ENCODE peak calls at places on chromosomes 12 and 14, in four cellular contexts. H, Q, P and M are unnamed samples.
A peak's percentile ranks its signal among the peaks of the same experiment; 100 is the strongest.

GRCh38 chr12:39503445-39503844 is 60.5 kb upstream of the KIF21A start:
- DNase-seq in Q (peak; percentile 28), H (peak; percentile 48), P (no peak), M (no peak)

GRCh38 chr12:68932123-68932700 is 759 bp downstream of the CPM start:
- DNase-seq in H (no peak), Q (no peak), P (no peak), M (no peak)

GRCh38 chr12:10632226-10632625 is 18.8 kb upstream of the MAGOHB start:
- DNase-seq in Q (peak; percentile 72), H (no peak), P (no peak), M (no peak)

GRCh38 chr14:69637503-69638030 is 26.2 kb downstream of the SUSD6 start:
- DNase-seq in P (no peak), H (no peak), Q (no peak), M (peak; percentile 76)

GRCh38 chr14:20662968-20663731 is 21.2 kb upstream of the RNASE4 start:
- DNase-seq in H (peak; percentile 61), P (peak; percentile 76), Q (peak; percentile 33), M (peak; percentile 94)

GRCh38 chr12:22443379-22444316 is 100.7 kb downstream of the C2CD5 start:
- DNase-seq in H (peak; percentile 83), Q (peak; percentile 90), P (peak; percentile 69), M (peak; percentile 91)

GRCh38 chr12:108890208-108890607 is 10.3 kb downstream of the DAO start:
- DNase-seq in Q (peak; percentile 5), P (peak; percentile 18), H (peak; percentile 12), M (no peak)

GRCh38 chr12:107368586-107368985 is 275.2 kb upstream of the CRY1 start:
- DNase-seq in P (no peak), Q (no peak), H (no peak), M (no peak)

GRCh38 chr14:57847096-57847495 is 18.8 kb downstream of the SLC35F4 start:
- DNase-seq in H (peak; percentile 16), Q (peak; percentile 55), P (no peak), M (no peak)

GRCh38 chr14:20755037-20755436 is 9.3 kb downstream of the EDDM3A start:
- DNase-seq in P (no peak), H (no peak), Q (no peak), M (no peak)